ENCODE peak calls at places on chromosomes 5 and 9, in four cellular contexts. One of them, this sample, is unnamed.

GRCh38 chr5:8908055-8908683 is 637.7 kb downstream of the SEMA5A start:
- DNase-seq in tibial nerve: no peak
- DNase-seq in IMR-90: peak
- DNase-seq in ovary: no peak
- DNase-seq in this sample: no peak

GRCh38 chr5:141848771-141849370 is 29.3 kb downstream of the PCDH1 start:
- DNase-seq in tibial nerve: no peak
- DNase-seq in IMR-90: peak
- DNase-seq in ovary: no peak
- DNase-seq in this sample: peak

GRCh38 chr5:638501-639252 is 26.5 kb downstream of the CEP72 start:
- DNase-seq in tibial nerve: no peak
- DNase-seq in IMR-90: no peak
- DNase-seq in ovary: no peak
- DNase-seq in this sample: no peak

GRCh38 chr5:151696470-151697061 is 9.9 kb upstream of the SPARC start:
- DNase-seq in tibial nerve: no peak
- DNase-seq in IMR-90: peak
- DNase-seq in ovary: peak
- DNase-seq in this sample: no peak

GRCh38 chr9:70466976-70467551 is 52.6 kb upstream of the KLF9 start:
- DNase-seq in tibial nerve: no peak
- DNase-seq in IMR-90: peak
- DNase-seq in ovary: no peak
- DNase-seq in this sample: no peak

GRCh38 chr5:89756955-89757354 is 652.6 kb downstream of the CETN3 start:
- DNase-seq in tibial nerve: no peak
- DNase-seq in IMR-90: no peak
- DNase-seq in ovary: no peak
- DNase-seq in this sample: no peak

GRCh38 chr9:101727621-101728524 is 10.6 kb downstream of the GRIN3A start:
- DNase-seq in tibial nerve: no peak
- DNase-seq in IMR-90: peak
- DNase-seq in ovary: no peak
- DNase-seq in this sample: no peak

GRCh38 chr9:37958154-37958553 is 54.2 kb upstream of the SLC25A51 start:
- DNase-seq in tibial nerve: no peak
- DNase-seq in IMR-90: no peak
- DNase-seq in ovary: no peak
- DNase-seq in this sample: no peak

GRCh38 chr9:761155-761792 is 80.2 kb upstream of the DMRT1 start:
- DNase-seq in tibial nerve: no peak
- DNase-seq in IMR-90: peak
- DNase-seq in ovary: no peak
- DNase-seq in this sample: no peak

GRCh38 chr5:159156839-159157238 is 52.5 kb downstream of the RNF145 start:
- DNase-seq in tibial nerve: no peak
- DNase-seq in IMR-90: peak
- DNase-seq in ovary: peak
- DNase-seq in this sample: no peak

GRCh38 chr9:121852646-121853616 is 201.5 kb downstream of the DAB2IP start:
- DNase-seq in tibial nerve: no peak
- DNase-seq in IMR-90: peak
- DNase-seq in ovary: peak
- DNase-seq in this sample: no peak

GRCh38 chr9:14958989-14959388 is 48.8 kb upstream of the FREM1 start:
- DNase-seq in tibial nerve: no peak
- DNase-seq in IMR-90: no peak
- DNase-seq in ovary: no peak
- DNase-seq in this sample: no peak

GRCh38 chr5:131795879-131796792 is 681 bp downstream of the FNIP1 start:
- DNase-seq in tibial nerve: peak
- DNase-seq in IMR-90: peak
- DNase-seq in ovary: peak
- DNase-seq in this sample: peak

GRCh38 chr9:14071484-14071883 is 242.5 kb downstream of the NFIB start:
- DNase-seq in tibial nerve: no peak
- DNase-seq in IMR-90: no peak
- DNase-seq in ovary: no peak
- DNase-seq in this sample: no peak

GRCh38 chr9:130053504-130054427 is at the start of gene GPR107:
- DNase-seq in tibial nerve: peak
- DNase-seq in IMR-90: peak
- DNase-seq in ovary: peak
- DNase-seq in this sample: peak
- TF ChIP-seq POLR2A in tibial nerve: peak
- TF ChIP-seq POLR2A in IMR-90: peak
- TF ChIP-seq POLR2A in ovary: peak
- TF ChIP-seq POLR2A in this sample: peak

GRCh38 chr9:84974790-84975189 is 305.3 kb downstream of the NTRK2 start:
- DNase-seq in tibial nerve: no peak
- DNase-seq in IMR-90: no peak
- DNase-seq in ovary: no peak
- DNase-seq in this sample: no peak

GRCh38 chr9:84970432-84970831 is 300.9 kb downstream of the NTRK2 start:
- DNase-seq in tibial nerve: no peak
- DNase-seq in IMR-90: no peak
- DNase-seq in ovary: no peak
- DNase-seq in this sample: peak

GRCh38 chr9:84978761-84979160 is 309.2 kb downstream of the NTRK2 start:
- DNase-seq in tibial nerve: no peak
- DNase-seq in IMR-90: no peak
- DNase-seq in ovary: no peak
- DNase-seq in this sample: no peak

GRCh38 chr9:84975926-84976325 is 306.4 kb downstream of the NTRK2 start:
- DNase-seq in tibial nerve: no peak
- DNase-seq in IMR-90: no peak
- DNase-seq in ovary: no peak
- DNase-seq in this sample: no peak

GRCh38 chr9:84974258-84974657 is 304.7 kb downstream of the NTRK2 start:
- DNase-seq in tibial nerve: no peak
- DNase-seq in IMR-90: no peak
- DNase-seq in ovary: no peak
- DNase-seq in this sample: no peak
- H3K27ac ChIP-seq in tibial nerve: no peak
- H3K27ac ChIP-seq in IMR-90: no peak
- H3K27ac ChIP-seq in ovary: no peak
- H3K27ac ChIP-seq in this sample: no peak

GRCh38 chr9:34458013-34458966 is at the start of the genes DNAI1 and FAM219A:
- DNase-seq in tibial nerve: peak
- DNase-seq in IMR-90: peak
- DNase-seq in ovary: peak
- DNase-seq in this sample: peak

GRCh38 chr9:34459356-34459755 is 751 bp downstream of the DNAI1 start:
- DNase-seq in tibial nerve: no peak
- DNase-seq in IMR-90: no peak
- DNase-seq in ovary: no peak
- DNase-seq in this sample: no peak

GRCh38 chr9:34458967-34459355 is 356 bp downstream of the DNAI1 start:
- DNase-seq in tibial nerve: no peak
- DNase-seq in IMR-90: no peak
- DNase-seq in ovary: no peak
- DNase-seq in this sample: no peak

GRCh38 chr9:34456746-34457145 is 1.6 kb downstream of the FAM219A start:
- DNase-seq in tibial nerve: no peak
- DNase-seq in IMR-90: no peak
- DNase-seq in ovary: no peak
- DNase-seq in this sample: no peak

GRCh38 chr9:34457266-34458012 is 931 bp downstream of the FAM219A start:
- DNase-seq in tibial nerve: peak
- DNase-seq in IMR-90: peak
- DNase-seq in ovary: peak
- DNase-seq in this sample: peak
- TF ChIP-seq POLR2A in tibial nerve: peak
- TF ChIP-seq POLR2A in IMR-90: peak
- TF ChIP-seq POLR2A in ovary: no peak
- TF ChIP-seq POLR2A in this sample: no peak

DNA sequence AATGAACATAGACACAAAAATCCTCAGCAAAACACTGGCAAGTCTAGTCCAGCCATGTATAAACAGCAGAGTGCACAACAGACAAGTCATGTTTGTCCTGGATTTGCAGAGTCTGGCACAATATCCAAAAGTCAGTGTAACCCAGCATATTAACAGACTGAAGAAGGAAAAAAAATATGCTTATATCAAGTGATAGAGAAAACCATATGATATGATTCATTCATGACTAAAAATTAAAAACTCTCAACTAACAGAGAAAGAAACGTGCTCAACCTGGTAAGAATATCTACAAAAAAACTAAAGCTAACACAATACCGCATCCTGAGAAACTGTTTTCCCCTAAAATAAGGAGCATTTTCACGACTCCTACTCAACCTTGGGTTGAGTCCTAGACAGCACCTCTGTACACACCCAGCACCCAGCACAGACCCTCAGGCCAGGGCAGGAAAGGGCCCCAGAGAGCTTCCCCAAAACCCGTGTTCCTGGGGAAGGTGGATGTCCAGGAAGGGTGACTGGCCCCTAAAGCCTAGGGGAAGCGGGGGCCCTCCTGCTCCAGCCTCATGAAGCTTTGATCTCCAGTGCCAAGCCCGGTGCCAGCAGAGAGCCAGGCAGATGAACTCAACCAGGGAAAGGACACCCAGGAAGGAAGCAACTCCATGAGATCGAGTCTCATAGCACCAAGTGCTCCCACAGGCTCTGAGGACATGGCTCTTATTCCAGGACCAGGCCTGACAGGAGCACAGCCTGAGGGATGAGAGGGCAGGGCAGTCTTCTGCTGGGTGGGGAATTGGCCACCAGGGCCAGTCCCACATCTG is 38.9 kb downstream of the ADAMTS2 start:
- DNase-seq in tibial nerve: no peak
- DNase-seq in IMR-90: peak
- DNase-seq in ovary: no peak
- DNase-seq in this sample: no peak
- H3K27ac ChIP-seq in tibial nerve: no peak
- H3K27ac ChIP-seq in IMR-90: peak
- H3K27ac ChIP-seq in ovary: no peak
- H3K27ac ChIP-seq in this sample: no peak

This sample was measured in stomach.